ENCODE peak calls at places on chromosomes 16 and 17, in nine cellular contexts. K is suprapubic skin, T is H1, C is A549, O is uterus, D is heart left ventricle, V is transverse colon, B is breast epithelium, L is Peyer's patch. I is an unnamed sample.

GRCh38 chr17:21029032-21029431 is 13.8 kb downstream of the USP22 start:
- DNase-seq in B (no peak), C (no peak), V (no peak), T (no peak), O (no peak), L (no peak), D (no peak), K (no peak), I (no peak)

GRCh38 chr16:85514295-85514600 is 98.9 kb upstream of the GSE1 start:
- DNase-seq in O (no peak), B (no peak), D (no peak), C (no peak), T (no peak), V (peak; percentile 50), K (no peak), L (no peak), I (peak; percentile 93)

GRCh38 chr17:72657467-72658317 is 434.8 kb downstream of the SLC39A11 start:
- DNase-seq in O (no peak), C (peak; percentile 35), D (no peak), K (no peak), T (no peak), V (no peak), L (no peak), B (no peak), I (no peak)

GRCh38 chr17:63293310-63293709 is 152.8 kb downstream of the CYB561 start:
- DNase-seq in D (no peak), T (no peak), K (no peak), V (no peak), O (no peak), B (no peak), L (no peak), C (no peak), I (no peak)

GRCh38 chr17:68382582-68383085 is 74.7 kb downstream of the WIPI1 start:
- DNase-seq in K (no peak), C (no peak), V (no peak), L (no peak), D (no peak), T (no peak), O (no peak), B (no peak), I (no peak)

GRCh38 chr17:13351046-13351445 is 250.7 kb downstream of the HS3ST3A1 start:
- DNase-seq in B (no peak), T (no peak), L (no peak), V (no peak), O (no peak), D (no peak), K (no peak), C (no peak), I (no peak)

GRCh38 chr17:60390223-60390622 is 1.7 kb downstream of the USP32 start:
- DNase-seq in L (no peak), V (no peak), D (no peak), O (no peak), B (no peak), C (no peak), K (no peak), T (no peak), I (no peak)

GRCh38 chr17:29292992-29293889 is 707 bp downstream of the NUFIP2 start:
- DNase-seq in D (peak; percentile 74), B (peak; percentile 56), K (peak; percentile 84), V (peak; percentile 67), C (peak; percentile 67), O (peak; percentile 58), L (peak; percentile 62), T (peak; percentile 78), I (peak; percentile 50)

GRCh38 chr16:8607214-8607613 is 14.3 kb upstream of the METTL22 start:
- DNase-seq in L (no peak), O (no peak), V (no peak), T (no peak), C (no peak), D (no peak), K (no peak), B (no peak), I (no peak)

GRCh38 chr17:75404223-75404738 is 1.2 kb downstream of the GRB2 start:
- DNase-seq in K (no peak), L (peak; percentile 43), O (peak; percentile 61), B (no peak), D (peak; percentile 58), V (peak; percentile 76), C (peak; percentile 89), T (no peak), I (peak; percentile 29)

GRCh38 chr17:73933871-73934270 is 269.6 kb upstream of the RPL38 start:
- DNase-seq in C (no peak), K (no peak), O (no peak), T (no peak), D (no peak), B (no peak), V (no peak), L (no peak), I (no peak)

GRCh38 chr16:22161999-22162657 is at the start of gene SDR42E2:
- DNase-seq in C (peak; percentile 38), O (no peak), L (no peak), B (no peak), K (no peak), V (peak; percentile 38), T (peak; percentile 80), D (no peak), I (no peak)

GRCh38 chr17:73309727-73310555 is 1.9 kb downstream of the CDC42EP4 start:
- DNase-seq in L (no peak), B (no peak), D (no peak), K (no peak), T (peak; percentile 60), V (peak; percentile 72), C (no peak), O (no peak), I (no peak)

GRCh38 chr16:11797957-11798299 is 870 bp upstream of the ZC3H7A start:
- DNase-seq in O (no peak), L (no peak), D (no peak), K (no peak), B (no peak), T (no peak), V (no peak), C (peak; percentile 22), I (peak; percentile 86)

GRCh38 chr17:78196712-78197111 is 9.6 kb downstream of the AFMID start:
- DNase-seq in T (no peak), L (no peak), C (no peak), V (no peak), K (no peak), D (no peak), B (no peak), O (no peak), I (no peak)

GRCh38 chr17:77036841-77037381 is 103.9 kb upstream of the SEC14L1 start:
- DNase-seq in T (no peak), C (no peak), O (no peak), B (no peak), D (peak; percentile 40), L (peak; percentile 57), V (peak; percentile 50), K (no peak), I (no peak)

GRCh38 chr17:45200701-45201100 is 21.0 kb upstream of the FMNL1 start:
- DNase-seq in K (no peak), O (no peak), V (no peak), D (peak; percentile 69), L (no peak), C (no peak), B (no peak), T (no peak), I (no peak)

GRCh38 chr17:56699186-56699895 is 105.8 kb downstream of the NOG start:
- DNase-seq in K (peak; percentile 81), T (peak; percentile 61), O (peak; percentile 20), V (peak; percentile 39), B (peak; percentile 82), D (peak; percentile 40), C (peak; percentile 99), L (no peak), I (peak; percentile 48)

GRCh38 chr16:48965391-48965790 is 316.2 kb downstream of the CBLN1 start:
- DNase-seq in L (no peak), B (no peak), D (no peak), O (no peak), C (no peak), V (no peak), K (no peak), T (no peak), I (no peak)

GRCh38 chr17:7855643-7856080 is 796 bp downstream of the TMEM88 start:
- DNase-seq in T (no peak), V (no peak), L (no peak), B (peak; percentile 51), K (no peak), O (peak; percentile 36), C (no peak), D (peak; percentile 64), I (no peak)

DNA sequence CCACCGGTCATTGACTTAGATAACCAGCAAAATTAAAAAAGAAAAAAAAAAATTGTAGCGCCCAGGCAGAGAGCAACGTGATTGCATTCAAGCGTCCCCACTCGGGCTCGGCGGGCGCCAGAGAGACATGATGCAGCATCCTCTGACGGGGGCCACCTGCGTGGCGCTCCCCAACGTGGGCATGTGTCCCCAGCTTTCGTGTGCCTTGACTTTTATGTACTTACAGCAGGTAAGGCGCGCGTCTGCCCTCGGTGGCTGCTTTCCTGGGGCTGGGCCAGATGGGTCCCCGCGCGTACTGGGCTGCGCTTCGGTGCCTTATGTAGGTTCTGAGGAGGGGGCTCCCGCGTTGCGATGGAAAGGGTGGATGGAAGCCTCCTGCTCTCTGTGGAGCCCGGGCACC is 28.4 kb upstream of the RBFOX1 start:
- DNase-seq in K (no peak), D (peak; percentile 24), T (no peak), C (no peak), O (no peak), V (no peak), L (no peak), B (no peak), I (no peak)
- H3K4me3 ChIP-seq in K (no peak overlapping the region), D (no peak overlapping the region), T (peak overlapping the region; percentile 99), C (no peak overlapping the region), O (no peak overlapping the region), V (no peak overlapping the region), L (no peak overlapping the region), B (no peak overlapping the region), I (no peak overlapping the region)

DNA sequence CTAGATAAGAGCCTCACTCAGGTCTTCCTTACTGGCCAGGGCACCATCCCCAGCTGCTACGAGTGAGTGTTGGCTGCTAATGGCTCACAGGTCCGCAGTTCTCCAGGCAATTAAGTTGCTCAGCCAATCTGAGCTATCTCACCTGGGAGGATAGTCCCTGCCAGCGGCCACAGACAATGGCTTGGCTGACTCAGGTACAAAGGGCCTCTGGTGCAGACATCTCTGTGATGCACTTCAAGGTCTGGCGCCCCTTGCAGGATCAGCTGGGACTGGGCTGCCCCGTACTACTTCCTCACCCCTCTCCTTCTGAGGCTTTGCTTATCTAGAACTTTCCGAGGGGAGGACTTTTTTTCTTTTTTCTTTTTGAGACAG is 49.2 kb upstream of the EMP2 start:
- DNase-seq in L (no peak), K (no peak), V (no peak), T (peak; percentile 59), O (no peak), B (no peak), D (no peak), C (no peak), I (no peak)
- TF ChIP-seq CTCF in L (peak; percentile 43), K (no peak), V (no peak), T (peak; percentile 67), O (no peak), B (no peak), D (no peak), C (no peak), I (no peak)

GRCh38 chr17:82089723-82090548 is 8.1 kb downstream of the FASN start:
- DNase-seq in V (no peak), L (no peak), B (no peak), O (no peak), K (no peak), T (peak; percentile 40), C (no peak), D (no peak), I (no peak)
- TF ChIP-seq POLR2A in V (no peak), L (no peak), B (no peak), O (no peak), K (no peak), T (no peak), C (no peak), D (no peak), I (no peak)

GRCh38 chr16:77963185-77964044 is 58.9 kb upstream of the CLEC3A start:
- DNase-seq in O (no peak), C (no peak), K (no peak), D (no peak), L (no peak), T (peak; percentile 56), B (no peak), V (no peak), I (no peak)
- H3K4me3 ChIP-seq in O (no peak overlapping the region), C (no peak overlapping the region), K (no peak overlapping the region), D (no peak overlapping the region), L (no peak overlapping the region), T (no peak overlapping the region), B (no peak overlapping the region), V (no peak overlapping the region), I (no peak overlapping the region)